ENCODE peak calls at places on chromosomes 2 and 18, in four cellular contexts. One of them, this sample, is unnamed.

GRCh38 chr2:50953021-50953420 is 78.9 kb downstream of the NRXN1 start:
- DNase-seq in fibroblast of pulmonary artery: peak; percentile 96
- DNase-seq in astrocyte of the cerebellum: peak; percentile 88
- DNase-seq in natural killer cell: no peak
- DNase-seq in this sample: no peak

GRCh38 chr2:240820014-240820606 is at the start of gene KIF1A:
- DNase-seq in natural killer cell: no peak
- DNase-seq in fibroblast of pulmonary artery: no peak
- DNase-seq in astrocyte of the cerebellum: no peak
- DNase-seq in this sample: peak; percentile 74

GRCh38 chr2:236618370-236618769 is 48.7 kb downstream of the ACKR3 start:
- DNase-seq in astrocyte of the cerebellum: no peak
- DNase-seq in fibroblast of pulmonary artery: no peak
- DNase-seq in natural killer cell: no peak
- DNase-seq in this sample: no peak

GRCh38 chr2:112765251-112765650 is 842 bp upstream of the CKAP2L start:
- DNase-seq in fibroblast of pulmonary artery: no peak
- DNase-seq in natural killer cell: no peak
- DNase-seq in astrocyte of the cerebellum: no peak
- DNase-seq in this sample: no peak

GRCh38 chr18:484749-485464 is 15.6 kb downstream of the COLEC12 start:
- DNase-seq in natural killer cell: no peak
- DNase-seq in astrocyte of the cerebellum: no peak
- DNase-seq in fibroblast of pulmonary artery: no peak
- DNase-seq in this sample: no peak

GRCh38 chr2:70751881-70752280 is 16.1 kb downstream of the ADD2 start:
- DNase-seq in astrocyte of the cerebellum: no peak
- DNase-seq in fibroblast of pulmonary artery: no peak
- DNase-seq in natural killer cell: no peak
- DNase-seq in this sample: no peak

GRCh38 chr2:233124449-233125080 is 64.4 kb downstream of the INPP5D start:
- DNase-seq in fibroblast of pulmonary artery: no peak
- DNase-seq in astrocyte of the cerebellum: no peak
- DNase-seq in natural killer cell: no peak
- DNase-seq in this sample: no peak

GRCh38 chr2:111239107-111239506 is 118.4 kb downstream of the BCL2L11 start:
- DNase-seq in astrocyte of the cerebellum: no peak
- DNase-seq in natural killer cell: no peak
- DNase-seq in fibroblast of pulmonary artery: no peak
- DNase-seq in this sample: no peak

GRCh38 chr2:197848602-197849001 is 44.2 kb downstream of the PLCL1 start:
- DNase-seq in natural killer cell: no peak
- DNase-seq in astrocyte of the cerebellum: no peak
- DNase-seq in fibroblast of pulmonary artery: no peak
- DNase-seq in this sample: no peak

GRCh38 chr2:171318463-171318934 is 115.3 kb downstream of the METTL8 start:
- DNase-seq in astrocyte of the cerebellum: no peak
- DNase-seq in fibroblast of pulmonary artery: peak; percentile 27
- DNase-seq in natural killer cell: no peak
- DNase-seq in this sample: no peak

GRCh38 chr2:84781942-84782716 is 98.8 kb downstream of the TRABD2A start:
- DNase-seq in natural killer cell: peak; percentile 34
- DNase-seq in fibroblast of pulmonary artery: no peak
- DNase-seq in astrocyte of the cerebellum: no peak
- DNase-seq in this sample: no peak

GRCh38 chr2:201233192-201234166 is 26.9 kb upstream of the CASP8 start:
- DNase-seq in natural killer cell: peak; percentile 73
- DNase-seq in astrocyte of the cerebellum: no peak
- DNase-seq in fibroblast of pulmonary artery: peak; percentile 29
- DNase-seq in this sample: no peak

GRCh38 chr18:34122724-34123334 is 101.9 kb downstream of the NOL4 start:
- DNase-seq in fibroblast of pulmonary artery: peak; percentile 72
- DNase-seq in astrocyte of the cerebellum: peak; percentile 55
- DNase-seq in natural killer cell: no peak
- DNase-seq in this sample: no peak

GRCh38 chr18:47397671-47398319 is 146.3 kb upstream of the SKOR2 start:
- DNase-seq in natural killer cell: no peak
- DNase-seq in fibroblast of pulmonary artery: no peak
- DNase-seq in astrocyte of the cerebellum: no peak
- DNase-seq in this sample: no peak

GRCh38 chr18:42095732-42096377 is 140.8 kb downstream of the PIK3C3 start:
- DNase-seq in natural killer cell: no peak
- DNase-seq in fibroblast of pulmonary artery: no peak
- DNase-seq in astrocyte of the cerebellum: no peak
- DNase-seq in this sample: no peak

GRCh38 chr2:33521791-33522281 is 45.4 kb downstream of the RASGRP3 start:
- DNase-seq in astrocyte of the cerebellum: peak; percentile 81
- DNase-seq in natural killer cell: no peak
- DNase-seq in fibroblast of pulmonary artery: peak; percentile 80
- DNase-seq in this sample: no peak

GRCh38 chr2:234771176-234771575 is 180.6 kb upstream of the SH3BP4 start:
- DNase-seq in natural killer cell: no peak
- DNase-seq in fibroblast of pulmonary artery: no peak
- DNase-seq in astrocyte of the cerebellum: no peak
- DNase-seq in this sample: no peak

GRCh38 chr18:48667276-48668254 is 128.7 kb downstream of the CTIF start:
- DNase-seq in astrocyte of the cerebellum: no peak
- DNase-seq in natural killer cell: no peak
- DNase-seq in fibroblast of pulmonary artery: no peak
- DNase-seq in this sample: no peak
- TF ChIP-seq CTCF in astrocyte of the cerebellum: peak; percentile 60
- TF ChIP-seq CTCF in natural killer cell: no peak
- TF ChIP-seq CTCF in fibroblast of pulmonary artery: peak; percentile 33
- TF ChIP-seq CTCF in this sample: peak; percentile 58

DNA sequence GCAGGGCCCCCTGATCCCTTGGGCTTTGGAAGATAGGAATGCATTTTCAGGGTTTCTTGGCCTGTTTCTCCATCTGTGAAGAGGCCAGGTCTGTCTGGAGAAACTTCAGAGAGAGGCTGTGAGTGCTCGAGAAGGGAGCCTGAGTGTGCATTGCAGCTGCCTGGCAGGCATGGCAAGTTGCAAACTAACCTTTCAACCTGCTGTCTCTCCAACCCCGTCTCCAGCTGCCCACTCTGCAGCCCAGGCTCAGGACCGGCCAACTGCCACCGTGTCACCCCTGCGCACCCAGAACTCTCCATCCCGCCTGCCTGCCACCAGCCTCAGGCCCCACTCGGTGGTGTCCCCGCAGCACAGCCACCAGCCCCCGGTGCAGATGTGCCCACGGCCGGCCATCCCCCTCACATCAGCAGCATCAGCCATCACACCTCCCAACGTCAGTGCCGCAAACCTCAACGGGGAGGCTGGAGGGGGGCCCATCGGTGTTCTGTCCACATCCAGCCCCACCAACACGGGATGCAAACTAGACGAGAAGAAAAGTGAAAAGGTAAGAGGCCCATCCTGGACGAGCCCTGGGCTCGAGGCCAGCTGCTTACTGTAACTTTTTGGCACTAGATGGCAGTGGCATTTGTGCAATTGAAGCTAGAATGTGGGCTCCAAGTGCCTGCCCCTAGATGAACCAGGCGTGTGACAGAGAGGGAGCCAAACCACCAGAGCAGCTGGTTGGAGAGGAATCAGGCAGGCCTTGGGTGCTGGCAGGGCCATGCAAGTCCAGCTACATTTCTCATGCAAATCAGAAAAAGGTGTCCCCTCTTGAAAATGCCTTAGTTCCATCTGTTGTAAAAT is 164.6 kb downstream of the SEPTIN10 start:
- DNase-seq in natural killer cell: no peak
- DNase-seq in astrocyte of the cerebellum: no peak
- DNase-seq in fibroblast of pulmonary artery: no peak
- DNase-seq in this sample: no peak
- TF ChIP-seq CTCF in natural killer cell: no peak
- TF ChIP-seq CTCF in astrocyte of the cerebellum: no peak
- TF ChIP-seq CTCF in fibroblast of pulmonary artery: no peak
- TF ChIP-seq CTCF in this sample: no peak

DNA sequence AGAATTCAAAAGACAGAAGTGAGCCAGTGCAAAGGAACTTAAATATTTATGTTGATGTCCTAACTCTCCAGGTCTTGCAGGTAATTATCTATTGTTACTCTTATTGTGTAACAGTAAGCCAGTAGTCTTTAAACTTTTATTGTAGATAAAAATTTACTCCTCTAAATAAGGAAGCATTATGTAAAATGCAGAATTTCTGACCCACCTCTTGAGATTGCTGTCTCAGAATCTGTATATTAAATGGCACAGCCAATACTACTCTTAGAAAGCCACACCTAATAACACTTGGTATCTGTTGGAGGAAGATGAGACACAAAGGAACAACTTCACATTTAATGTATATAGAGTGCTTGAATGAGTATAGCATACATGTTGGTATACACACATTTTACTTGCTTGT is 613.5 kb upstream of the ZNF804A start:
- DNase-seq in astrocyte of the cerebellum: no peak
- DNase-seq in fibroblast of pulmonary artery: no peak
- DNase-seq in natural killer cell: no peak
- DNase-seq in this sample: no peak
- TF ChIP-seq CTCF in astrocyte of the cerebellum: no peak
- TF ChIP-seq CTCF in fibroblast of pulmonary artery: no peak
- TF ChIP-seq CTCF in natural killer cell: no peak
- TF ChIP-seq CTCF in this sample: no peak

DNA sequence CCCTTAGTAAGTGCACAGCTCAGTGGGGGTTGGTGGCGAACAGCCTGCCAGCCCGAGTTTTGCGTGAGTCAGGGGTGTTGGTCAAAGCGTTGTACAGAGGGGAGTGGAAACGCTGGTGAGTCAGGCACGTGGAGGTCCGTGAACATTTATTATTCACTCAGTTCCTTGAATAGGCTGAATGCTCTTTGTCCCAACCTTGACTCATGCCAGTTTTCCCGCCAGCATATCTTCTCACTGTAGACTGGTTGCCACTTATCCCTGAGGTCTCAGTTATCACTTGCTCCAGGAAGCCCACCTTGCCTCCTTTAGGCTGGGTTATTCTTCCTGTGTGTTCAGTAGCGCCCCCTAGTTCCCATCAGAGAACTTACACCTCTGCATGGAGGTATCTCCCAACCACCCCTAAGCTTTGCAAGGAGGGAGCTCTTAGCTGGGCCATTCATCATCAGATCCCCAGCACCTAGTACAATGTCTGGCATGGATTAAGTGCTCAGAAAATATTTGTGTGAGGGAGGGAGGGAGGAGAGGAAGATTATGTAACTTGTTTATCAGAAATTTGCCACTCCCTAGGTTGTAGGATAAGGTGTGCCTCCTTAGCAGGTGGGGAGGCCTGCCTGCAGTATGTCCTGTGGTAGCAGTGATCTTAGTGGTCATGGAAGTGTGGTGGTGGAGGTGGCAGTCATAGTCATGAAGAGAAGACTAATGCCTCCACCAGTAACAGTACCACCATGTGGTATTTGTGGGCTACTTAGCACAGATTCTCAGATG is 72.1 kb downstream of the CABLES1 start:
- DNase-seq in astrocyte of the cerebellum: no peak
- DNase-seq in natural killer cell: no peak
- DNase-seq in fibroblast of pulmonary artery: no peak
- DNase-seq in this sample: no peak
- TF ChIP-seq CTCF in astrocyte of the cerebellum: peak; percentile 46
- TF ChIP-seq CTCF in natural killer cell: no peak
- TF ChIP-seq CTCF in fibroblast of pulmonary artery: peak; percentile 40
- TF ChIP-seq CTCF in this sample: peak; percentile 18

GRCh38 chr2:175247159-175247558 is 65.6 kb upstream of the ATP5MC3 start:
- DNase-seq in astrocyte of the cerebellum: no peak
- DNase-seq in fibroblast of pulmonary artery: peak; percentile 3
- DNase-seq in natural killer cell: no peak
- DNase-seq in this sample: no peak

GRCh38 chr2:175253871-175254270 is 72.4 kb upstream of the ATP5MC3 start:
- DNase-seq in natural killer cell: no peak
- DNase-seq in astrocyte of the cerebellum: no peak
- DNase-seq in fibroblast of pulmonary artery: no peak
- DNase-seq in this sample: no peak

GRCh38 chr2:175256806-175257585 is 75.5 kb upstream of the ATP5MC3 start:
- DNase-seq in fibroblast of pulmonary artery: no peak
- DNase-seq in astrocyte of the cerebellum: no peak
- DNase-seq in natural killer cell: no peak
- DNase-seq in this sample: no peak

GRCh38 chr2:175251425-175252041 is 70.0 kb upstream of the ATP5MC3 start:
- DNase-seq in fibroblast of pulmonary artery: peak; percentile 61
- DNase-seq in astrocyte of the cerebellum: peak; percentile 33
- DNase-seq in natural killer cell: no peak
- DNase-seq in this sample: no peak
- TF ChIP-seq CTCF in fibroblast of pulmonary artery: peak; percentile 73
- TF ChIP-seq CTCF in astrocyte of the cerebellum: peak; percentile 58
- TF ChIP-seq CTCF in natural killer cell: peak; percentile 75
- TF ChIP-seq CTCF in this sample: peak; percentile 77